ENCODE peak calls at places on chromosomes 4 and X, in nine cellular contexts. One of them, this sample, is unnamed.

GRCh38 chr4:3475041-3475712 is 12.1 kb downstream of the DOK7 start:
- DNase-seq in spleen: peak; percentile 60
- DNase-seq in HL-60: no peak
- DNase-seq in sigmoid colon: no peak
- DNase-seq in stomach: no peak
- DNase-seq in HCT116: no peak
- DNase-seq in K562: no peak
- DNase-seq in GM23338: no peak
- DNase-seq in endothelial cell of umbilical vein: no peak
- DNase-seq in this sample: no peak

GRCh38 chrX:20263474-20263873 is 3.2 kb downstream of the RPS6KA3 start:
- DNase-seq in sigmoid colon: no peak
- DNase-seq in spleen: no peak
- DNase-seq in K562: no peak
- DNase-seq in stomach: no peak
- DNase-seq in HL-60: no peak
- DNase-seq in HCT116: no peak
- DNase-seq in endothelial cell of umbilical vein: peak; percentile 25
- DNase-seq in GM23338: no peak
- DNase-seq in this sample: no peak

GRCh38 chr4:145179201-145179860 is 1.1 kb downstream of the OTUD4 start:
- DNase-seq in endothelial cell of umbilical vein: peak; percentile 69
- DNase-seq in spleen: peak; percentile 96
- DNase-seq in HCT116: peak; percentile 26
- DNase-seq in stomach: peak; percentile 79
- DNase-seq in sigmoid colon: peak; percentile 81
- DNase-seq in HL-60: peak; percentile 63
- DNase-seq in K562: peak; percentile 78
- DNase-seq in GM23338: peak; percentile 48
- DNase-seq in this sample: no peak

GRCh38 chr4:170748975-170749374 is 659.2 kb upstream of the AADAT start:
- DNase-seq in sigmoid colon: no peak
- DNase-seq in stomach: no peak
- DNase-seq in HCT116: no peak
- DNase-seq in K562: no peak
- DNase-seq in endothelial cell of umbilical vein: no peak
- DNase-seq in HL-60: no peak
- DNase-seq in GM23338: no peak
- DNase-seq in spleen: no peak
- DNase-seq in this sample: no peak

GRCh38 chr4:156298230-156298629 is 344.6 kb upstream of the CTSO start:
- DNase-seq in spleen: no peak
- DNase-seq in sigmoid colon: peak; percentile 87
- DNase-seq in stomach: no peak
- DNase-seq in HCT116: no peak
- DNase-seq in GM23338: peak; percentile 20
- DNase-seq in endothelial cell of umbilical vein: peak; percentile 78
- DNase-seq in HL-60: no peak
- DNase-seq in K562: no peak
- DNase-seq in this sample: no peak

GRCh38 chrX:86696951-86697350 is 548.7 kb downstream of the DACH2 start:
- DNase-seq in stomach: no peak
- DNase-seq in endothelial cell of umbilical vein: no peak
- DNase-seq in HCT116: no peak
- DNase-seq in sigmoid colon: no peak
- DNase-seq in GM23338: no peak
- DNase-seq in K562: no peak
- DNase-seq in HL-60: no peak
- DNase-seq in spleen: no peak
- DNase-seq in this sample: no peak

GRCh38 chr4:108849611-108850406 is 87.0 kb upstream of the ETNPPL start:
- DNase-seq in sigmoid colon: no peak
- DNase-seq in HCT116: no peak
- DNase-seq in GM23338: peak; percentile 44
- DNase-seq in K562: no peak
- DNase-seq in stomach: no peak
- DNase-seq in HL-60: no peak
- DNase-seq in spleen: no peak
- DNase-seq in endothelial cell of umbilical vein: no peak
- DNase-seq in this sample: no peak

GRCh38 chr4:2402053-2402452 is 16.4 kb downstream of the ZFYVE28 start:
- DNase-seq in spleen: no peak
- DNase-seq in HL-60: no peak
- DNase-seq in endothelial cell of umbilical vein: peak; percentile 42
- DNase-seq in sigmoid colon: peak; percentile 86
- DNase-seq in GM23338: peak; percentile 75
- DNase-seq in K562: peak; percentile 89
- DNase-seq in stomach: peak; percentile 81
- DNase-seq in HCT116: no peak
- DNase-seq in this sample: no peak

GRCh38 chr4:13641084-13641483 is 13.6 kb upstream of the BOD1L1 start:
- DNase-seq in sigmoid colon: no peak
- DNase-seq in spleen: no peak
- DNase-seq in endothelial cell of umbilical vein: no peak
- DNase-seq in K562: no peak
- DNase-seq in GM23338: no peak
- DNase-seq in HCT116: no peak
- DNase-seq in stomach: no peak
- DNase-seq in HL-60: no peak
- DNase-seq in this sample: no peak

GRCh38 chrX:40845331-40845911 is 110.1 kb upstream of the MED14 start:
- DNase-seq in K562: no peak
- DNase-seq in GM23338: peak; percentile 85
- DNase-seq in endothelial cell of umbilical vein: peak; percentile 30
- DNase-seq in sigmoid colon: no peak
- DNase-seq in HL-60: no peak
- DNase-seq in HCT116: no peak
- DNase-seq in stomach: no peak
- DNase-seq in spleen: no peak
- DNase-seq in this sample: no peak

GRCh38 chrX:53319614-53320542 is 38.5 kb upstream of the IQSEC2 start:
- DNase-seq in HL-60: no peak
- DNase-seq in spleen: no peak
- DNase-seq in stomach: no peak
- DNase-seq in GM23338: no peak
- DNase-seq in sigmoid colon: no peak
- DNase-seq in HCT116: no peak
- DNase-seq in K562: no peak
- DNase-seq in endothelial cell of umbilical vein: no peak
- DNase-seq in this sample: no peak

GRCh38 chr4:141109983-141110382 is 23.3 kb downstream of the RNF150 start:
- DNase-seq in spleen: no peak
- DNase-seq in GM23338: peak; percentile 33
- DNase-seq in sigmoid colon: no peak
- DNase-seq in HCT116: no peak
- DNase-seq in K562: no peak
- DNase-seq in HL-60: no peak
- DNase-seq in stomach: no peak
- DNase-seq in endothelial cell of umbilical vein: no peak
- DNase-seq in this sample: no peak

GRCh38 chr4:186792994-186793393 is 69.3 kb upstream of the FAT1 start:
- DNase-seq in K562: no peak
- DNase-seq in endothelial cell of umbilical vein: no peak
- DNase-seq in HCT116: no peak
- DNase-seq in HL-60: no peak
- DNase-seq in sigmoid colon: no peak
- DNase-seq in GM23338: no peak
- DNase-seq in spleen: no peak
- DNase-seq in stomach: no peak
- DNase-seq in this sample: no peak

GRCh38 chr4:40916880-40917279 is 167.1 kb downstream of the NSUN7 start:
- DNase-seq in GM23338: peak; percentile 79
- DNase-seq in HL-60: peak; percentile 48
- DNase-seq in K562: peak; percentile 46
- DNase-seq in stomach: peak; percentile 42
- DNase-seq in spleen: no peak
- DNase-seq in HCT116: peak; percentile 37
- DNase-seq in sigmoid colon: no peak
- DNase-seq in endothelial cell of umbilical vein: peak; percentile 42
- DNase-seq in this sample: no peak

GRCh38 chr4:41196633-41197332 is 17.6 kb downstream of the APBB2 start:
- DNase-seq in stomach: no peak
- DNase-seq in sigmoid colon: no peak
- DNase-seq in spleen: no peak
- DNase-seq in HCT116: no peak
- DNase-seq in GM23338: no peak
- DNase-seq in K562: no peak
- DNase-seq in endothelial cell of umbilical vein: no peak
- DNase-seq in HL-60: no peak
- DNase-seq in this sample: no peak

GRCh38 chr4:87622303-87622702 is 14.0 kb downstream of the DSPP start:
- DNase-seq in sigmoid colon: no peak
- DNase-seq in spleen: no peak
- DNase-seq in HCT116: no peak
- DNase-seq in HL-60: no peak
- DNase-seq in K562: no peak
- DNase-seq in endothelial cell of umbilical vein: no peak
- DNase-seq in stomach: no peak
- DNase-seq in GM23338: peak; percentile 17
- DNase-seq in this sample: no peak

GRCh38 chr4:56880572-56880971 is 27.1 kb upstream of the REST start:
- DNase-seq in GM23338: no peak
- DNase-seq in sigmoid colon: no peak
- DNase-seq in stomach: no peak
- DNase-seq in K562: no peak
- DNase-seq in HL-60: peak; percentile 8
- DNase-seq in HCT116: no peak
- DNase-seq in spleen: no peak
- DNase-seq in endothelial cell of umbilical vein: no peak
- DNase-seq in this sample: no peak

GRCh38 chr4:79224777-79225104 is 101.1 kb downstream of the NAA11 start:
- DNase-seq in endothelial cell of umbilical vein: no peak
- DNase-seq in stomach: no peak
- DNase-seq in K562: no peak
- DNase-seq in GM23338: no peak
- DNase-seq in HCT116: no peak
- DNase-seq in sigmoid colon: no peak
- DNase-seq in HL-60: no peak
- DNase-seq in spleen: no peak
- DNase-seq in this sample: no peak

DNA sequence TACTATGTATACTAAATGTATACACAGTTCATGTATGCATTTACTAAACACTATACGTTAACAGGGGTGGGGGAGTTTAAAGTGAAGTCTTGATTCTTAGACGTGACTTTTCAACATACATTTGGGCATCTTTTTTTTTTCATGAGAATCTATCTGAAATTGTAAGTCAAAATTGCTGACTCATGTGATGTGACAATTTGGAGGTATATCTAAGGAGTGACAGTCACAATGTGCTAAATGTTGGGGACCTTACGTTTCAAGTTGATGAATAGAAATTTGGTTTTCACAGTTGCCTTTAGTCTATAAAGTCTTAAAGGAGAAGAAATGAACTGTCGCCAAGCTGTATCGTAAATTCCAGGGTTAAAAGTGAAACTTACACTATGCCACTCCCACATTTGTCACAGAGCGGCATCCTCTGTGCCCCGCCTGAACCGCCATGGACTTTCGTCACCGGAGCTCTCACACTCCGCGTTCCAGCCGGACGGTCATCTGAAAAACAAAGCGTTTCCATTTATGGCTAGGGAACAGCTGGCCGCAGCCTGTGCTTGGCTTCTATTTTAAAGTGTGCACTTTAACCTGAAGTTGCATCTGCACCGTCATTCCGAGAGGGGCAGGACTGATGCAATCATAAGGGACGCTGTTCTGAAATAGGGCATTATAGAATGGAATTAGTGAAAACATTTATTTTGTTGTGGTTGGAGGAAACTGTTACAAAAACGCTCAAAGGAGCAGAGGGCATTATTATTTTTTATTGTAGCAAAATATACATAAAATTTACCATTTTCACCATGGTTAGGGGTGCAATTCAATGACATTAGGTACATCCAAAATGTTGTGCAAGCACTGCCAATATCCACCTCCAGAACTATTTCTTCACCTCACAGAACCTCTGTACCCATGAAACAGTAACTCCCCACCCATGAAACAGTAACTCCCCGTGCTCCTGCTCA is 30.9 kb downstream of the PDLIM3 start:
- DNase-seq in spleen: no peak
- DNase-seq in stomach: peak; percentile 63
- DNase-seq in GM23338: no peak
- DNase-seq in HCT116: peak; percentile 74
- DNase-seq in endothelial cell of umbilical vein: no peak
- DNase-seq in K562: peak; percentile 35
- DNase-seq in HL-60: no peak
- DNase-seq in sigmoid colon: peak; percentile 93
- DNase-seq in this sample: no peak
- TF ChIP-seq POLR2AphosphoS5 in spleen: peak; percentile 16
- TF ChIP-seq POLR2AphosphoS5 in stomach: peak; percentile 92
- TF ChIP-seq POLR2AphosphoS5 in GM23338: no peak
- TF ChIP-seq POLR2AphosphoS5 in HCT116: peak; percentile 39
- TF ChIP-seq POLR2AphosphoS5 in endothelial cell of umbilical vein: no peak
- TF ChIP-seq POLR2AphosphoS5 in K562: no peak
- TF ChIP-seq POLR2AphosphoS5 in HL-60: no peak
- TF ChIP-seq POLR2AphosphoS5 in sigmoid colon: peak; percentile 75
- TF ChIP-seq POLR2AphosphoS5 in this sample: no peak

GRCh38 chr4:101345596-101346311 is 1.6 kb downstream of the PPP3CA start:
- DNase-seq in GM23338: peak; percentile 69
- DNase-seq in HCT116: no peak
- DNase-seq in stomach: peak; percentile 33
- DNase-seq in endothelial cell of umbilical vein: peak; percentile 50
- DNase-seq in K562: peak; percentile 51
- DNase-seq in sigmoid colon: peak; percentile 81
- DNase-seq in HL-60: no peak
- DNase-seq in spleen: peak; percentile 93
- DNase-seq in this sample: no peak
- H3K27ac ChIP-seq in GM23338: no peak overlapping the region
- H3K27ac ChIP-seq in HCT116: peak overlapping the region; percentile 59
- H3K27ac ChIP-seq in stomach: peak overlapping the region; percentile 97
- H3K27ac ChIP-seq in endothelial cell of umbilical vein: no peak overlapping the region
- H3K27ac ChIP-seq in K562: no peak overlapping the region
- H3K27ac ChIP-seq in sigmoid colon: peak overlapping the region; percentile 97
- H3K27ac ChIP-seq in HL-60: peak overlapping the region; percentile 91
- H3K27ac ChIP-seq in spleen: peak overlapping the region; percentile 99
- H3K27ac ChIP-seq in this sample: peak overlapping the region; percentile 7

GRCh38 chr4:168919706-168920324 is 90.2 kb downstream of the CBR4 start:
- DNase-seq in GM23338: no peak
- DNase-seq in spleen: no peak
- DNase-seq in endothelial cell of umbilical vein: no peak
- DNase-seq in stomach: no peak
- DNase-seq in sigmoid colon: no peak
- DNase-seq in HCT116: no peak
- DNase-seq in K562: no peak
- DNase-seq in HL-60: no peak
- DNase-seq in this sample: no peak
- TF ChIP-seq POLR2AphosphoS5 in GM23338: no peak
- TF ChIP-seq POLR2AphosphoS5 in spleen: no peak
- TF ChIP-seq POLR2AphosphoS5 in endothelial cell of umbilical vein: no peak
- TF ChIP-seq POLR2AphosphoS5 in stomach: no peak
- TF ChIP-seq POLR2AphosphoS5 in sigmoid colon: no peak
- TF ChIP-seq POLR2AphosphoS5 in HCT116: no peak
- TF ChIP-seq POLR2AphosphoS5 in K562: no peak
- TF ChIP-seq POLR2AphosphoS5 in HL-60: no peak
- TF ChIP-seq POLR2AphosphoS5 in this sample: no peak

DNA sequence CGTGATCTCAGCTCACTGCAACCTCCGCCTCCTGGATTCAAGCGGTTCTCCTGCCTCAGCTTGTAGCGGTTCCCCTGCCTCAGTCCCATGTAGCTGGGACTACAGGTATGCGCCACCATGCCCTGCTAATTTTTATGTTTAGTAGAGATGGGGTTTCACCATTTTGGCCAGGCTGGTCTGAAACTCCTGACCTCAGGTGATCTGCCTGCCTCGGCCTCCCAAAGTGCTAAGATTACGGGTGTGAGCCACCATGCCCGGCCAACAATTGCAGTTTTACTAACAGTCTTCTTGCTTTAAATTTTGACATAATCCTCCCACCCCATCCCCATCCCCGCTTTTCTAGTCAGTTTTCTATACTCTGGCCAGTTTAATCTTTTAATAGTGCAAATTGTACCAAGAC is 112.0 kb downstream of the CFAP299 start:
- DNase-seq in HL-60: no peak
- DNase-seq in stomach: no peak
- DNase-seq in endothelial cell of umbilical vein: no peak
- DNase-seq in GM23338: no peak
- DNase-seq in HCT116: no peak
- DNase-seq in spleen: no peak
- DNase-seq in sigmoid colon: no peak
- DNase-seq in K562: no peak
- DNase-seq in this sample: no peak
- H3K27ac ChIP-seq in HL-60: no peak overlapping the region
- H3K27ac ChIP-seq in stomach: no peak overlapping the region
- H3K27ac ChIP-seq in endothelial cell of umbilical vein: no peak overlapping the region
- H3K27ac ChIP-seq in GM23338: no peak overlapping the region
- H3K27ac ChIP-seq in HCT116: no peak overlapping the region
- H3K27ac ChIP-seq in spleen: no peak overlapping the region
- H3K27ac ChIP-seq in sigmoid colon: no peak overlapping the region
- H3K27ac ChIP-seq in K562: no peak overlapping the region
- H3K27ac ChIP-seq in this sample: no peak overlapping the region